ENCODE peak calls at places on chromosomes 11 and 22, in eight cellular contexts. Z, X, G, W, Y, R, K and F are unnamed samples.

GRCh38 chr11:121582296-121582695 is 129.5 kb upstream of the SORL1-AS1 start:
- DNase-seq in Z (no peak), X (no peak), G (no peak), W (peak; percentile 11), Y (no peak), R (no peak), K (no peak), F (no peak)

GRCh38 chr11:134266841-134267251 is 9.3 kb upstream of the GLB1L3 start:
- DNase-seq in Z (no peak), X (no peak), G (no peak), W (no peak), Y (no peak), R (no peak), K (no peak), F (no peak)

GRCh38 chr22:44881246-44881600 is 128.6 kb downstream of the PHF21B start:
- DNase-seq in Z (no peak), X (no peak), G (no peak), W (no peak), Y (no peak), R (no peak), K (no peak), F (no peak)

GRCh38 chr11:35367491-35367890 is 51.9 kb downstream of the SLC1A2 start:
- DNase-seq in Z (no peak), X (no peak), G (no peak), W (no peak), Y (no peak), R (no peak), K (no peak), F (peak; percentile 38)

GRCh38 chr11:85898456-85898855 is 43.3 kb downstream of the CCDC83 start:
- DNase-seq in Z (no peak), X (no peak), G (no peak), W (no peak), Y (no peak), R (no peak), K (no peak), F (no peak)

GRCh38 chr11:128933481-128934178 is 9.0 kb downstream of the TP53AIP1 start:
- DNase-seq in Z (no peak), X (no peak), G (no peak), W (no peak), Y (no peak), R (no peak), K (no peak), F (no peak)

GRCh38 chr22:45170001-45170466 is 6.3 kb downstream of the NUP50 start:
- DNase-seq in Z (no peak), X (no peak), G (peak; percentile 10), W (no peak), Y (no peak), R (peak; percentile 45), K (no peak), F (no peak)

GRCh38 chr11:133966924-133967598 is 10.3 kb upstream of the IGSF9B start:
- DNase-seq in Z (no peak), X (peak; percentile 54), G (peak; percentile 52), W (peak; percentile 7), Y (no peak), R (peak; percentile 84), K (peak; percentile 75), F (no peak)

GRCh38 chr22:44576311-44577260 is 78.6 kb upstream of the RTL6 start:
- DNase-seq in Z (no peak), X (no peak), G (no peak), W (no peak), Y (no peak), R (no peak), K (no peak), F (no peak)

GRCh38 chr22:45781459-45781858 is 109.8 kb downstream of the ATXN10 start:
- DNase-seq in Z (no peak), X (no peak), G (no peak), W (no peak), Y (no peak), R (no peak), K (no peak), F (no peak)

GRCh38 chr11:70128435-70128906 is 50.4 kb downstream of the ANO1 start:
- DNase-seq in Z (no peak), X (no peak), G (no peak), W (peak; percentile 55), Y (peak; percentile 86), R (no peak), K (no peak), F (no peak)

GRCh38 chr22:41668971-41669911 is 19.4 kb downstream of the SNU13 start:
- DNase-seq in Z (no peak), X (no peak), G (no peak), W (peak; percentile 87), Y (no peak), R (no peak), K (no peak), F (no peak)

GRCh38 chr11:119366690-119367620 is 14.5 kb downstream of the USP2 start:
- DNase-seq in Z (no peak), X (no peak), G (no peak), W (no peak), Y (no peak), R (no peak), K (no peak), F (no peak)

GRCh38 chr11:126607776-126608625 is 252.5 kb downstream of the ST3GAL4 start:
- DNase-seq in Z (no peak), X (no peak), G (no peak), W (no peak), Y (no peak), R (no peak), K (no peak), F (no peak)

GRCh38 chr22:29157759-29158535 is 47.7 kb upstream of the EMID1 start:
- DNase-seq in Z (no peak), X (no peak), G (no peak), W (no peak), Y (no peak), R (no peak), K (no peak), F (no peak)

GRCh38 chr11:65586676-65587075 is 8.9 kb downstream of the KCNK7 start:
- DNase-seq in Z (no peak), X (no peak), G (no peak), W (no peak), Y (no peak), R (no peak), K (no peak), F (no peak)

GRCh38 chr22:17597217-17597616 is 31.3 kb downstream of the ATP6V1E1 start:
- DNase-seq in Z (no peak), X (no peak), G (no peak), W (no peak), Y (no peak), R (no peak), K (no peak), F (no peak)

GRCh38 chr22:38886333-38886732 is 14.3 kb upstream of the CBX6 start:
- DNase-seq in Z (no peak), X (no peak), G (no peak), W (no peak), Y (no peak), R (no peak), K (no peak), F (no peak)

GRCh38 chr22:37203354-37204044 is 8.8 kb downstream of the SSTR3 start:
- DNase-seq in Z (no peak), X (no peak), G (no peak), W (no peak), Y (peak; percentile 36), R (no peak), K (no peak), F (no peak)

GRCh38 chr11:80586464-80586863 is 1145.6 kb upstream of the TENM4 start:
- DNase-seq in Z (no peak), X (no peak), G (no peak), W (no peak), Y (no peak), R (no peak), K (no peak), F (no peak)

GRCh38 chr11:1054143-1055108 is 17.9 kb upstream of the MUC6 start:
- DNase-seq in Z (no peak), X (no peak), G (no peak), W (no peak), Y (peak; percentile 43), R (no peak), K (peak; percentile 4), F (no peak)

GRCh38 chr11:13857828-13858227 is 104.7 kb upstream of the SPON1 start:
- DNase-seq in Z (no peak), X (no peak), G (no peak), W (no peak), Y (no peak), R (no peak), K (no peak), F (no peak)

GRCh38 chr11:116336540-116336939 is 436.2 kb downstream of the BUD13 start:
- DNase-seq in Z (no peak), X (no peak), G (no peak), W (no peak), Y (no peak), R (no peak), K (no peak), F (no peak)

GRCh38 chr11:134652586-134653255 is 240.7 kb upstream of the B3GAT1 start:
- DNase-seq in Z (no peak), X (no peak), G (no peak), W (no peak), Y (no peak), R (no peak), K (no peak), F (no peak)

GRCh38 chr11:129861702-129862107 is 33.7 kb downstream of the NFRKB start:
- DNase-seq in Z (no peak), X (no peak), G (no peak), W (peak; percentile 84), Y (peak; percentile 64), R (no peak), K (peak; percentile 40), F (peak; percentile 90)

GRCh38 chr11:118939948-118940598 is 14.3 kb upstream of the BCL9L start:
- DNase-seq in Z (no peak), X (peak; percentile 41), G (no peak), W (no peak), Y (peak; percentile 66), R (peak; percentile 82), K (no peak), F (no peak)

GRCh38 chr11:119152604-119153003 is 3.8 kb downstream of the ABCG4 start:
- DNase-seq in Z (no peak), X (no peak), G (no peak), W (no peak), Y (no peak), R (no peak), K (no peak), F (no peak)

GRCh38 chr22:36981247-36981775 is 37.9 kb downstream of the TST start:
- DNase-seq in Z (no peak), X (no peak), G (no peak), W (no peak), Y (no peak), R (no peak), K (no peak), F (no peak)

GRCh38 chr11:60634151-60634550 is 65.3 kb upstream of the MS4A8 start:
- DNase-seq in Z (no peak), X (no peak), G (no peak), W (peak; percentile 20), Y (no peak), R (peak; percentile 13), K (no peak), F (no peak)